ENCODE peak calls at places on chromosomes 1 and 21, in six cellular contexts. B is endothelial cell, S is WTC11, W is hepatocyte, G is Calu3, X is omental fat pad. Q is an unnamed sample.

GRCh38 chr1:100720751-100721150 is 1.2 kb downstream of the VCAM1 start:
- DNase-seq in B (no peak), S (no peak), W (no peak), G (no peak), X (no peak), Q (no peak)

GRCh38 chr21:45048026-45048698 is 26.2 kb upstream of the ADARB1 start:
- DNase-seq in B (no peak), S (no peak), W (no peak), G (no peak), X (no peak), Q (no peak)

GRCh38 chr1:206698990-206699586 is 14.4 kb downstream of the MAPKAPK2 start:
- DNase-seq in B (no peak), S (no peak), W (no peak), G (no peak), X (no peak), Q (no peak)

GRCh38 chr1:16143566-16144324 is 12.1 kb downstream of the EPHA2 start:
- DNase-seq in B (no peak), S (no peak), W (peak; percentile 89), G (peak; percentile 91), X (no peak), Q (no peak)

GRCh38 chr21:14273736-14274538 is 58.0 kb downstream of the RBM11 start:
- DNase-seq in B (peak; percentile 46), S (peak; percentile 65), W (peak; percentile 63), G (peak; percentile 9), X (peak; percentile 23), Q (no peak)

GRCh38 chr1:14842361-14842760 is 243.9 kb downstream of the KAZN start:
- DNase-seq in B (no peak), S (no peak), W (no peak), G (no peak), X (no peak), Q (no peak)

GRCh38 chr1:194347184-194347583 is 1160.8 kb upstream of the B3GALT2 start:
- DNase-seq in B (no peak), S (no peak), W (no peak), G (no peak), X (no peak), Q (no peak)

GRCh38 chr1:33762099-33762830 is 101.6 kb upstream of the HMGB4 start:
- DNase-seq in B (no peak), S (no peak), W (no peak), G (no peak), X (no peak), Q (no peak)

GRCh38 chr1:51247022-51247421 is 10.9 kb downstream of the RNF11 start:
- DNase-seq in B (no peak), S (no peak), W (no peak), G (no peak), X (no peak), Q (no peak)

GRCh38 chr1:221598122-221598521 is 143.8 kb downstream of the DUSP10 start:
- DNase-seq in B (no peak), S (no peak), W (no peak), G (no peak), X (no peak), Q (no peak)

GRCh38 chr1:32998009-32998555 is 33.5 kb upstream of the RNF19B start:
- DNase-seq in B (no peak), S (no peak), W (no peak), G (no peak), X (no peak), Q (no peak)

GRCh38 chr1:3625151-3625907 is 514 bp downstream of the TPRG1L start:
- DNase-seq in B (peak; percentile 62), S (no peak), W (peak; percentile 83), G (peak; percentile 9), X (no peak), Q (no peak)

GRCh38 chr1:1616838-1617237 is 1.5 kb downstream of the MIB2 start:
- DNase-seq in B (no peak), S (no peak), W (no peak), G (no peak), X (no peak), Q (no peak)

GRCh38 chr1:226965581-226966440 is 25.7 kb downstream of the COQ8A start:
- DNase-seq in B (no peak), S (no peak), W (no peak), G (no peak), X (no peak), Q (no peak)

GRCh38 chr1:92826792-92827191 is 5.0 kb upstream of the RPL5 start:
- DNase-seq in B (no peak), S (no peak), W (no peak), G (no peak), X (no peak), Q (no peak)

GRCh38 chr1:173330149-173330951 is 123.2 kb upstream of the TNFSF4 start:
- DNase-seq in B (no peak), S (no peak), W (no peak), G (no peak), X (no peak), Q (no peak)

GRCh38 chr21:46544003-46544402 is 60.9 kb downstream of the S100B start:
- DNase-seq in B (no peak), S (no peak), W (no peak), G (no peak), X (no peak), Q (no peak)

GRCh38 chr21:15557925-15558324 is 171.9 kb upstream of the USP25 start:
- DNase-seq in B (no peak), S (no peak), W (no peak), G (no peak), X (no peak), Q (no peak)

GRCh38 chr1:35470964-35471613 is 86.1 kb downstream of the KIAA0319L start:
- DNase-seq in B (no peak), S (no peak), W (no peak), G (no peak), X (no peak), Q (no peak)

GRCh38 chr1:230648114-230648513 is 5.8 kb downstream of the COG2 start:
- DNase-seq in B (no peak), S (no peak), W (no peak), G (no peak), X (no peak), Q (no peak)

GRCh38 chr1:87240661-87241285 is 87.9 kb upstream of the LMO4 start:
- DNase-seq in B (no peak), S (no peak), W (no peak), G (no peak), X (no peak), Q (no peak)

GRCh38 chr1:55478742-55479141 is 263.6 kb upstream of the USP24 start:
- DNase-seq in B (no peak), S (no peak), W (no peak), G (no peak), X (no peak), Q (no peak)

GRCh38 chr1:173050865-173051264 is at the start of gene TNFSF18:
- DNase-seq in B (no peak), S (no peak), W (no peak), G (no peak), X (no peak), Q (no peak)

GRCh38 chr1:64246294-64246917 is 43.0 kb downstream of the UBE2U start:
- DNase-seq in B (no peak), S (no peak), W (peak; percentile 64), G (no peak), X (no peak), Q (no peak)

GRCh38 chr21:26715116-26715515 is 130.1 kb downstream of the ADAMTS1 start:
- DNase-seq in B (no peak), S (no peak), W (no peak), G (no peak), X (no peak), Q (no peak)

GRCh38 chr1:165073402-165074007 is 283.0 kb downstream of the LMX1A start:
- DNase-seq in B (peak; percentile 22), S (no peak), W (peak; percentile 71), G (peak; percentile 47), X (no peak), Q (no peak)

GRCh38 chr1:53121319-53122172 is 20.9 kb downstream of the SLC1A7 start:
- DNase-seq in B (no peak), S (no peak), W (peak; percentile 91), G (peak; percentile 28), X (no peak), Q (no peak)
- TF ChIP-seq CTCF in B (no peak), S (no peak), W (no peak), G (no peak), X (no peak), Q (no peak)

GRCh38 chr1:81228926-81229325 is 571.8 kb upstream of the ADGRL2 start:
- DNase-seq in B (no peak), S (no peak), W (no peak), G (no peak), X (no peak), Q (no peak)
- TF ChIP-seq CTCF in B (no peak), S (no peak), W (no peak), G (no peak), X (no peak), Q (no peak)

GRCh38 chr1:26719205-26719604 is 23.4 kb downstream of the ARID1A start:
- DNase-seq in B (no peak), S (no peak), W (no peak), G (no peak), X (no peak), Q (no peak)
- TF ChIP-seq CTCF in B (no peak), S (no peak), W (peak; percentile 5), G (no peak), X (no peak), Q (no peak)

GRCh38 chr1:216314369-216315095 is 108.7 kb downstream of the USH2A start:
- DNase-seq in B (no peak), S (no peak), W (no peak), G (no peak), X (no peak), Q (no peak)

GRCh38 chr1:216306830-216307229 is 116.4 kb downstream of the USH2A start:
- DNase-seq in B (no peak), S (no peak), W (no peak), G (no peak), X (no peak), Q (no peak)

GRCh38 chr1:216310776-216311175 is 112.5 kb downstream of the USH2A start:
- DNase-seq in B (peak; percentile 58), S (peak; percentile 70), W (peak; percentile 50), G (peak; percentile 24), X (no peak), Q (no peak)
- TF ChIP-seq CTCF in B (peak; percentile 64), S (peak; percentile 66), W (peak; percentile 52), G (peak; percentile 29), X (no peak), Q (no peak)

DNA sequence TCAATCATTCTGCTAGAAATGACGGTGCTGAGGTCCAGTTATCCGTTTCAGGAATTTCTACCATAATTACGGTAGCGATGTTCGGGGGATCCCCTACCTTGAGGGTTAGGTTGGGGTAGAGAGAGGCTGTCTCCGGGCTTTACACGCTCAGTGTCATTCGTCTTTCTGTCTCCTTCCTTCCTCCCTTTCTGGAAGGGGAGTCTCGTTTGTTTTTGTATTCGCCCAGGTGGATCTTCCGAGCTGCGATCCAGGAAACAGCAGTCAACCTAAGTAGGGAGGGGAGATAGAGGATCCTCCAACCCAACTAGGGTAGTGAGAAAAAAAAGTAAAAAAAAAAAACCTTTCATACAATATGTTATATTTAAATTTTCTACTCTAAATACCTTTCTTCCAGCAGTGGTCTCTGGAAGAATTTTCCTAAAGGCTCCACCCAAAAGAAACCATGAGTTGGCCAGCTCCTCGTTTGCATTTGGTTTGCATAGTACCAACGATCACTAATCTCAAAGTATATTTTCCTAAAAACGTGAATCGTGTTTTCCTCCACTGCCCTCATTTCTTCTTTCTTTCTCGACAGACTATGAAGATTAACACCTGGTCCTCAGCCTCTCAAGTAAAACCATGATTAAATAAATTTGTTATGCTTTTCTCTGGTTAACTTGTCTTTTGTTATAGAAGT is 611 bp upstream of the PIK3C2B start:
- DNase-seq in B (no peak), S (no peak), W (no peak), G (no peak), X (no peak), Q (no peak)
- TF ChIP-seq CTCF in B (no peak), S (no peak), W (no peak), G (no peak), X (no peak), Q (no peak)

GRCh38 chr1:62337785-62338631 is 18.8 kb upstream of the KANK4 start:
- DNase-seq in B (no peak), S (peak; percentile 35), W (no peak), G (no peak), X (no peak), Q (no peak)
- TF ChIP-seq CTCF in B (no peak), S (no peak), W (no peak), G (no peak), X (no peak), Q (no peak)